ENCODE peak calls at places on chromosomes 13 and 19, in four cellular contexts. One of them, this sample, is unnamed.
A peak's percentile ranks its signal among the peaks of the same experiment; 100 is the strongest.

GRCh38 chr19:37779139-37780035 is at the start of gene ZNF573:
- DNase-seq in GM12878: peak; percentile 72
- DNase-seq in SK-N-SH: peak; percentile 85
- DNase-seq in K562: peak; percentile 77
- DNase-seq in this sample: peak; percentile 84

GRCh38 chr19:42124386-42124901 is 7.8 kb downstream of the POU2F2 start:
- DNase-seq in SK-N-SH: no peak
- DNase-seq in K562: no peak
- DNase-seq in GM12878: no peak
- DNase-seq in this sample: no peak

GRCh38 chr13:65336916-65337315 is 1893.2 kb downstream of the PCDH9 start:
- DNase-seq in SK-N-SH: no peak
- DNase-seq in K562: no peak
- DNase-seq in GM12878: no peak
- DNase-seq in this sample: no peak

GRCh38 chr19:41013359-41013758 is 22.3 kb downstream of the CYP2B6 start:
- DNase-seq in SK-N-SH: no peak
- DNase-seq in GM12878: no peak
- DNase-seq in K562: no peak
- DNase-seq in this sample: no peak

GRCh38 chr19:7921302-7921954 is 1.3 kb downstream of the SNAPC2 start:
- DNase-seq in GM12878: no peak
- DNase-seq in K562: no peak
- DNase-seq in SK-N-SH: no peak
- DNase-seq in this sample: no peak

GRCh38 chr13:114115191-114115671 is 17.2 kb downstream of the RASA3 start:
- DNase-seq in K562: peak; percentile 45
- DNase-seq in SK-N-SH: no peak
- DNase-seq in GM12878: no peak
- DNase-seq in this sample: peak; percentile 8

GRCh38 chr19:22807061-22807835 is 23.3 kb upstream of the ZNF99 start:
- DNase-seq in K562: no peak
- DNase-seq in SK-N-SH: no peak
- DNase-seq in GM12878: no peak
- DNase-seq in this sample: no peak

GRCh38 chr13:87376081-87376480 is 295.1 kb upstream of the SLITRK5 start:
- DNase-seq in GM12878: no peak
- DNase-seq in SK-N-SH: no peak
- DNase-seq in K562: no peak
- DNase-seq in this sample: no peak

GRCh38 chr13:20506676-20507075 is 19.0 kb downstream of the CRYL1 start:
- DNase-seq in SK-N-SH: no peak
- DNase-seq in K562: no peak
- DNase-seq in GM12878: no peak
- DNase-seq in this sample: no peak

GRCh38 chr13:107185889-107186288 is 618.0 kb upstream of the ARGLU1 start:
- DNase-seq in GM12878: no peak
- DNase-seq in K562: no peak
- DNase-seq in SK-N-SH: no peak
- DNase-seq in this sample: no peak

GRCh38 chr13:41188584-41188983 is 5.8 kb downstream of the KBTBD7 start:
- DNase-seq in GM12878: no peak
- DNase-seq in K562: no peak
- DNase-seq in SK-N-SH: no peak
- DNase-seq in this sample: no peak

GRCh38 chr13:75788494-75788991 is 152.4 kb downstream of the LMO7 start:
- DNase-seq in SK-N-SH: no peak
- DNase-seq in K562: no peak
- DNase-seq in GM12878: no peak
- DNase-seq in this sample: no peak

GRCh38 chr13:109336730-109337129 is 449.7 kb downstream of the IRS2 start:
- DNase-seq in SK-N-SH: no peak
- DNase-seq in K562: no peak
- DNase-seq in GM12878: no peak
- DNase-seq in this sample: no peak

GRCh38 chr13:44386932-44387556 is 13.4 kb downstream of the SERP2 start:
- DNase-seq in GM12878: no peak
- DNase-seq in SK-N-SH: no peak
- DNase-seq in K562: peak; percentile 60
- DNase-seq in this sample: no peak

GRCh38 chr13:85538957-85539356 is 260.3 kb downstream of the SLITRK6 start:
- DNase-seq in K562: no peak
- DNase-seq in GM12878: no peak
- DNase-seq in SK-N-SH: no peak
- DNase-seq in this sample: no peak

GRCh38 chr19:44748426-44749254 is at the start of gene BCL3:
- DNase-seq in GM12878: no peak
- DNase-seq in SK-N-SH: peak; percentile 76
- DNase-seq in K562: peak; percentile 82
- DNase-seq in this sample: no peak

GRCh38 chr19:5023128-5023571 is 54.2 kb downstream of the KDM4B start:
- DNase-seq in K562: no peak
- DNase-seq in SK-N-SH: no peak
- DNase-seq in GM12878: no peak
- DNase-seq in this sample: no peak

GRCh38 chr13:72204291-72204690 is 337.3 kb upstream of the DACH1 start:
- DNase-seq in GM12878: no peak
- DNase-seq in K562: no peak
- DNase-seq in SK-N-SH: no peak
- DNase-seq in this sample: no peak

GRCh38 chr13:110706570-110707378 is 858 bp upstream of the CARS2 start:
- DNase-seq in GM12878: no peak
- DNase-seq in K562: no peak
- DNase-seq in SK-N-SH: no peak
- DNase-seq in this sample: no peak

GRCh38 chr13:28301839-28302238 is 163.5 kb downstream of the PAN3 start:
- DNase-seq in SK-N-SH: no peak
- DNase-seq in K562: no peak
- DNase-seq in GM12878: no peak
- DNase-seq in this sample: no peak

GRCh38 chr13:41603917-41604316 is 146.6 kb downstream of the RGCC start:
- DNase-seq in SK-N-SH: no peak
- DNase-seq in K562: peak; percentile 12
- DNase-seq in GM12878: no peak
- DNase-seq in this sample: no peak

GRCh38 chr19:3818479-3818878 is 32.3 kb upstream of the MATK start:
- DNase-seq in K562: no peak
- DNase-seq in GM12878: no peak
- DNase-seq in SK-N-SH: no peak
- DNase-seq in this sample: no peak

GRCh38 chr19:37990362-37990761 is 83.4 kb downstream of the SIPA1L3 start:
- DNase-seq in GM12878: no peak
- DNase-seq in K562: no peak
- DNase-seq in SK-N-SH: no peak
- DNase-seq in this sample: peak; percentile 36

GRCh38 chr19:5358173-5358800 is 17.7 kb upstream of the PTPRS start:
- DNase-seq in GM12878: no peak
- DNase-seq in K562: peak; percentile 54
- DNase-seq in SK-N-SH: peak; percentile 67
- DNase-seq in this sample: no peak

GRCh38 chr13:23801141-23801540 is 88.1 kb downstream of the MIPEP start:
- DNase-seq in GM12878: no peak
- DNase-seq in K562: no peak
- DNase-seq in SK-N-SH: no peak
- DNase-seq in this sample: no peak

GRCh38 chr19:30931307-30931706 is 417.9 kb downstream of the TSHZ3 start:
- DNase-seq in GM12878: no peak
- DNase-seq in SK-N-SH: no peak
- DNase-seq in K562: no peak
- DNase-seq in this sample: no peak

GRCh38 chr13:48731957-48732569 is 78.3 kb downstream of the CYSLTR2 start:
- DNase-seq in SK-N-SH: peak; percentile 44
- DNase-seq in K562: peak; percentile 44
- DNase-seq in GM12878: no peak
- DNase-seq in this sample: peak; percentile 73

GRCh38 chr19:53131732-53132131 is 978 bp downstream of the ZNF415 start:
- DNase-seq in SK-N-SH: peak; percentile 27
- DNase-seq in K562: no peak
- DNase-seq in GM12878: no peak
- DNase-seq in this sample: no peak

GRCh38 chr19:53132231-53132991 is at the start of gene ZNF415:
- DNase-seq in K562: no peak
- DNase-seq in SK-N-SH: peak; percentile 89
- DNase-seq in GM12878: no peak
- DNase-seq in this sample: peak; percentile 91

GRCh38 chr19:53136432-53136831 is 3.7 kb upstream of the ZNF415 start:
- DNase-seq in K562: no peak
- DNase-seq in GM12878: no peak
- DNase-seq in SK-N-SH: no peak
- DNase-seq in this sample: no peak

GRCh38 chr19:53131085-53131484 is 1.6 kb downstream of the ZNF415 start:
- DNase-seq in K562: no peak
- DNase-seq in SK-N-SH: no peak
- DNase-seq in GM12878: no peak
- DNase-seq in this sample: no peak

DNA sequence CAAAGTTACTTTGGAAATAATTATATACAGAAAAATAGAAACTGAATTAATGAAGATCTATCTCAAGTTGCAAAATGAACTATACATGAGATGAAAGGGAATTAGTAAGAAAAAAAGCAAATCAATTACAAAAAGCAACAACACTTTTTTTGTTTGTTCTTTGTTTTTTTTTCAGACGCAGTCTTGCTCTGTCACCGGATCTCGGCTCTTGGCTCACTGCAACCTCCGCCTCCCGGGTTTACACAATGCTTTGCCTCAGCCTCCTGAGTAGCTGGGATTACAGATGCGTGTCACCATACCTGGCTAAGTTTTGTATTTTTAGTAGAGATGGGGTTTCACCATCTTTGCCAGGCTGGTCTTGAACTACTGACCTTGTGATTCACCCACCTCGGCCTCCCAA is 2.2 kb downstream of the ZNF415 start:
- DNase-seq in SK-N-SH: no peak
- DNase-seq in GM12878: no peak
- DNase-seq in K562: no peak
- DNase-seq in this sample: no peak
- TF ChIP-seq USF1 in SK-N-SH: no peak
- TF ChIP-seq USF1 in GM12878: no peak
- TF ChIP-seq USF1 in K562: no peak
- TF ChIP-seq USF1 in this sample: no peak

GRCh38 chr13:30915691-30916541 is 9.8 kb downstream of the MEDAG start:
- DNase-seq in K562: no peak
- DNase-seq in SK-N-SH: peak; percentile 75
- DNase-seq in GM12878: no peak
- DNase-seq in this sample: no peak
- TF ChIP-seq USF1 in K562: no peak
- TF ChIP-seq USF1 in SK-N-SH: no peak
- TF ChIP-seq USF1 in GM12878: no peak
- TF ChIP-seq USF1 in this sample: no peak

GRCh38 chr19:35340431-35340830 is 7.3 kb upstream of the FFAR1 start:
- DNase-seq in GM12878: no peak
- DNase-seq in K562: no peak
- DNase-seq in SK-N-SH: no peak
- DNase-seq in this sample: no peak
- TF ChIP-seq USF1 in GM12878: no peak
- TF ChIP-seq USF1 in K562: no peak
- TF ChIP-seq USF1 in SK-N-SH: no peak
- TF ChIP-seq USF1 in this sample: no peak

GRCh38 chr19:35249848-35250711 is 1.3 kb downstream of the LSR start:
- DNase-seq in K562: no peak
- DNase-seq in GM12878: no peak
- DNase-seq in SK-N-SH: no peak
- DNase-seq in this sample: peak; percentile 7
- TF ChIP-seq USF1 in K562: no peak
- TF ChIP-seq USF1 in GM12878: no peak
- TF ChIP-seq USF1 in SK-N-SH: no peak
- TF ChIP-seq USF1 in this sample: no peak

GRCh38 chr19:15829277-15829770 is 13.9 kb upstream of the OR10H1 start:
- DNase-seq in K562: no peak
- DNase-seq in SK-N-SH: no peak
- DNase-seq in GM12878: no peak
- DNase-seq in this sample: no peak

GRCh38 chr19:15825753-15826152 is 10.3 kb upstream of the OR10H1 start:
- DNase-seq in SK-N-SH: no peak
- DNase-seq in GM12878: no peak
- DNase-seq in K562: no peak
- DNase-seq in this sample: no peak

GRCh38 chr19:15829786-15830185 is 14.3 kb upstream of the OR10H1 start:
- DNase-seq in K562: no peak
- DNase-seq in GM12878: no peak
- DNase-seq in SK-N-SH: no peak
- DNase-seq in this sample: no peak

GRCh38 chr19:15831626-15832025 is 16.2 kb upstream of the OR10H1 start:
- DNase-seq in K562: no peak
- DNase-seq in GM12878: no peak
- DNase-seq in SK-N-SH: no peak
- DNase-seq in this sample: no peak

DNA sequence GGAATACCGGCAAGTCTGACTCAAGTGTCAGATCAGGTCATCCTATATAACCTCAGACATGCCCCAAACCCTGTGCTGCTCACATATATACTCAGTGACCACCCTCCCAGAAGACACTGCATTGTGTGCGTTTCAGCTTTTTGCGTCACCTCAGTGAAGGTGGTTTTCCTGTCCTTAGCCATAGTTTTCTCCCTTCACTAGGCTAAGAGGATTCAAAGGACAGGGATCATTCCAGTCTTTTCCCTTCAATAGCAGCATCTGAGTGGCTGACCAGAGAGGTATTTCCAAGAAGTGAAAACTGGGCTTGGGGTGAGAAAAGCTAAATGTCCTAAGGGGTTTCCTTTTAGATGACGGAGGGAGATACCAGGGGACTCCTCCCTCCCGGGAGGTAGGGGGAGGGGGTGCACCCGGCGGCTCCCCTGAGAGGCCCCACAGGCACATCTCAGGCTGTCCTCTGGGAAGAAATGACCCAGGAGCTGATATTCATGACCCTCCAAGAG is 12.7 kb upstream of the OR10H1 start:
- DNase-seq in K562: peak; percentile 75
- DNase-seq in GM12878: no peak
- DNase-seq in SK-N-SH: no peak
- DNase-seq in this sample: no peak
- TF ChIP-seq USF1 in K562: no peak
- TF ChIP-seq USF1 in GM12878: no peak
- TF ChIP-seq USF1 in SK-N-SH: no peak
- TF ChIP-seq USF1 in this sample: no peak

DNA sequence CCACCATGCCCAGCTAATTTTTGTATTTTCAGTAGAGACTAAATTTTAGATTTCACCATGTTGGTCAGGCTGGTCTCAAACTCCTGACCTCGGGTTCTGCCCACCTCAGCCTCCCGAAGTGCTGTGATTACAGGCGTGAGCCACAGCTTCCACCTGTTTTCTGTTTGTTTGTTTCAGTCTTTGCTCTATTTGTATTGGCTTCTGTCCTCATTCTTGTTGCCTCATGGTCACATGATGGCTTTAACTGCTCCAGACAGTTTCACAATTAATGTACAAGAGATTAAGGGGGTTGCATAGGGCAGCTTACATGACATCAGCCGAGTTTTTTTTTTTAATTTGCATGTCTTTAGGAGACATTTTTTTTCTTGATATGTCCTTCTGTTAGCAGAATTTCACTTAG is 153.2 kb upstream of the PCDH9 start:
- DNase-seq in SK-N-SH: no peak
- DNase-seq in K562: no peak
- DNase-seq in GM12878: no peak
- DNase-seq in this sample: no peak
- TF ChIP-seq USF1 in SK-N-SH: no peak
- TF ChIP-seq USF1 in K562: no peak
- TF ChIP-seq USF1 in GM12878: no peak
- TF ChIP-seq USF1 in this sample: no peak

GRCh38 chr13:99281811-99282263 is 23.7 kb upstream of the GPR18 start:
- DNase-seq in GM12878: no peak
- DNase-seq in SK-N-SH: no peak
- DNase-seq in K562: no peak
- DNase-seq in this sample: no peak
- TF ChIP-seq USF1 in GM12878: no peak
- TF ChIP-seq USF1 in SK-N-SH: no peak
- TF ChIP-seq USF1 in K562: no peak
- TF ChIP-seq USF1 in this sample: no peak